ENCODE peak calls at places on chromosomes 3 and 15, in nine cellular contexts. P is lung; Z is GM12878; H is CD4-positive, alpha-beta T cell; N is small intestine; C is upper lobe of right lung; V is GM23248; Y is OCI-LY7; L is esophagus squamous epithelium. I is an unnamed sample. For H3K9me3, the result is how much of the 10 kb centered on the place peaks cover.

GRCh38 chr3:49713336-49714105 is 6.0 kb downstream of the AMIGO3 start:
- DNase-seq in Z (no peak), P (no peak), N (no peak), H (no peak), L (no peak), Y (no peak), V (no peak), C (peak), I (no peak)

GRCh38 chr15:79430901-79431635 is 1.1 kb upstream of the MINAR1 start:
- DNase-seq in H (no peak), N (no peak), Y (no peak), V (no peak), P (no peak), L (no peak), C (no peak), Z (no peak), I (no peak)

GRCh38 chr3:102512734-102513518 is 78.1 kb downstream of the ZPLD1 start:
- DNase-seq in H (no peak), C (no peak), P (no peak), N (no peak), Z (no peak), V (no peak), L (no peak), Y (no peak), I (no peak)

GRCh38 chr3:187747506-187747905 is 2.2 kb upstream of the BCL6 start:
- DNase-seq in Z (no peak), N (no peak), L (no peak), H (no peak), P (no peak), Y (peak), C (no peak), V (no peak), I (no peak)

GRCh38 chr3:33218446-33219174 is at the start of gene SUSD5:
- DNase-seq in C (peak), N (no peak), H (no peak), L (no peak), Y (no peak), Z (no peak), V (peak), P (no peak), I (no peak)

GRCh38 chr15:47431501-47431900 is 285.8 kb upstream of the SEMA6D start:
- DNase-seq in P (no peak), Y (no peak), V (peak), L (no peak), N (no peak), C (no peak), H (no peak), Z (no peak), I (no peak)

GRCh38 chr3:143559291-143559690 is 289.0 kb downstream of the SLC9A9 start:
- DNase-seq in Z (no peak), L (no peak), H (no peak), V (no peak), C (no peak), N (no peak), Y (no peak), P (no peak), I (no peak)

GRCh38 chr15:51331141-51331540 is 7.3 kb downstream of the CYP19A1 start:
- DNase-seq in N (no peak), C (no peak), P (no peak), L (no peak), Z (no peak), Y (no peak), H (no peak), V (no peak), I (no peak)

GRCh38 chr15:73620078-73620477 is 13.1 kb downstream of the NPTN start:
- DNase-seq in Z (no peak), H (no peak), N (no peak), V (no peak), C (no peak), L (no peak), P (no peak), Y (no peak), I (no peak)

GRCh38 chr3:44019736-44020135 is 221.9 kb upstream of the TOPAZ1 start:
- DNase-seq in N (no peak), C (no peak), P (no peak), Z (no peak), V (no peak), H (no peak), Y (no peak), L (no peak), I (no peak)

GRCh38 chr3:163056874-163057497 is 1560.4 kb downstream of the OTOL1 start:
- DNase-seq in P (peak), Y (peak), L (no peak), H (no peak), C (no peak), V (peak), Z (no peak), N (peak), I (no peak)

DNA sequence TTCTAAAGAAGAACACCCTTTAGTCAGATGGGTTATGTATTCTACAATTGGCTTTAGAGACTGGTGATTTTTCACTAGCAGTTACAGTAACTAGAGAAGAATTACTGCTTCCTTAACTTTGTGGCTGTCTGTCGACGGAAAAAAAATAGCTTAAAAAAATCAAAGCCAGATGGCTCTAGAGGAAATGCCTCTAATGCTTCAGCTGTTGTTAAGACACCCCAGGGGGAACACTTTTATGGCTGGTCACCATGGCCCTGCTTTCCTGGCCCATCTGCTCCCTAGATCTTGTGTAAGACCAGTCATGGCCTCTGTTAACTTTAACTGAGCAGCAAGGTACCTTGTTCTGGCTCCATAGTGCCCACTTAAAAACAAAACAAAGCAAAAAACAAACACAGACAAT is 198.6 kb upstream of the PLSCR5 start:
- DNase-seq in V (peak), H (no peak), L (no peak), Z (no peak), P (no peak), Y (no peak), C (no peak), N (no peak), I (no peak)
- H3K27ac ChIP-seq in V (peak), H (no peak), L (no peak), Z (no peak), P (no peak), Y (no peak), C (no peak), N (no peak), I (no peak)

DNA sequence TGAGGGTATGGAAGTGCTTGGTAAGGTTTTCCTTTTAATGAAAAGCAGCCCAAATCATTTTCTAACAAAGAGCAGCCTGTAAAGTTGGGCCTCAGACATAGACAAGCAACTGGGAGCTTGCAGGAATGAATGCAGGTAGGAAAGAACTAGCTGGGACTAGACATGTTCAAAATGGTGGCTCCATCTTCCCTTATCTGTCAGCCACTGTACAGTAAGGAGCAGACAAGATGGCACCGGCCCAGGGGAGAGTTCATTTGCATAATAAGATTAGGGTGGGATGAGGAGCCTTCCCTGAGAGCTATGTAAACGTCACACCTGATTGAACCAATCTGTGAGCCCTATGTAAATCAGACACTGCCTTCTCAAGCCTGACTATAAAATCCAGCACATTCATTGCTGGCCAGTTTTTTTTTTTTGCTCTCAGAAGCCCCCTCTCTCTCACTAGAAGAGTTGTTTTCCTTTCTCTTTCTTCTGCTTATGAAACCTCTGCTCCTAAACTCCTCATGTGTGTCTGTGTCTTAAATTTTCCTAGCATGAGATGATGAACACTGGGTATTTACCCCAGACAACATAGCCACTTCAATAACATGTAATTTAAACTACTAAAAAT is 59.8 kb upstream of the GK5 start:
- DNase-seq in P (no peak), H (no peak), Z (no peak), C (no peak), N (peak), L (no peak), Y (no peak), V (no peak), I (no peak)
- H3K9me3 ChIP-seq in P (under half), H (under half), Z (under half), C (under half), N (under half), L (under half), Y (under half), V (under half), I (under half)

GRCh38 chr15:29071193-29071906 is 185.6 kb downstream of the APBA2 start:
- DNase-seq in Z (no peak), N (no peak), C (peak), L (no peak), P (no peak), H (no peak), V (no peak), Y (no peak), I (no peak)

GRCh38 chr15:29072444-29072843 is 186.7 kb downstream of the APBA2 start:
- DNase-seq in Z (no peak), P (no peak), C (no peak), L (no peak), Y (no peak), N (no peak), H (no peak), V (no peak), I (no peak)

GRCh38 chr15:29074045-29074444 is 188.3 kb downstream of the APBA2 start:
- DNase-seq in Y (no peak), P (no peak), N (no peak), H (no peak), L (no peak), Z (no peak), C (no peak), V (no peak), I (no peak)

GRCh38 chr15:29070471-29071192 is 184.9 kb downstream of the APBA2 start:
- DNase-seq in V (no peak), H (no peak), N (no peak), P (no peak), Y (no peak), L (no peak), Z (no peak), C (peak), I (no peak)

DNA sequence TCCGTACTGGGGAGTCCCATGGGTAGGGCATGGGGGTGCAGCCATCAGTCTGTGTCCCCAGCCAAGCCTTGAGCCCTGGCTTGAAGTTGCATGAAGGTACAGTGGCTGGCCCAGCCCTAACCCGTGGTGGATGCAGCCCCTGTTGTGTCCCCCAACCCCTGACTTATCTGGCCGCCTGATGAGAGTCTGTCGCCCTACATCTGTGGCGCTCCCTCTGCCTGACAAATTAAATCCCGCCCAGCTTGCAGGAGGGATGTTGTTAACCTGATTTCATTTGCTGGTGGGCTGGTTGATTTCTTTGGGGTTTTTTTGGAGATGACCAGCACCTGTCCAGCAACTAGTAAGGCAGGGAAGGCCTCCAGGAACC is 186.1 kb downstream of the APBA2 start:
- DNase-seq in P (no peak), L (no peak), H (no peak), Z (no peak), V (no peak), Y (no peak), C (peak), N (no peak), I (no peak)
- H3K27ac ChIP-seq in P (no peak), L (no peak), H (no peak), Z (no peak), V (no peak), Y (no peak), C (no peak), N (no peak), I (no peak)

GRCh38 chr15:95684126-95684525 is 646.4 kb upstream of the NR2F2 start:
- DNase-seq in Z (no peak), N (no peak), P (no peak), C (no peak), L (no peak), H (no peak), V (no peak), Y (no peak), I (no peak)
- H3K9me3 ChIP-seq in Z (under half), N (under half), P (under half), C (under half), L (under half), H (under half), V (under half), Y (under half), I (under half)

DNA sequence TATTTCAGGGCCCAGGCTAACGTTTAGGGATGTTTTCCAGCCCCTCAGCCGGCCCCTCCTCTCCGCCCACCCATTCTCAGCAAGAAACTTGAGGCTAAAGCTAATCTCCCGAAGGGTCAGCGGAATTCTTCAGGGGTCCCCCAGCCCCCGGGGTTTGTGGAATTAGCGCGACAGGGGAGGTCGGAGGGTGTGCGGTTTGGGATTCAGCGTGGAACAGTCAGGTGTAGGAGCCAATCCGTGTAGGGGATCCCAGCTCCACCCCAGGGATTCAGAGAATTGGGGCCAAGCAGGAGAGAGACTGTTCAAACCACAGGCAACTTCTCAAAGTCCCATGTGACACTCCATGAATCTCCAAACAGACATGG is 1.7 kb downstream of the PTX3 start:
- DNase-seq in C (no peak), H (no peak), Z (no peak), L (no peak), N (no peak), V (peak), Y (no peak), P (no peak), I (no peak)
- H3K27ac ChIP-seq in C (no peak), H (no peak), Z (no peak), L (no peak), N (no peak), V (peak), Y (no peak), P (no peak), I (no peak)

GRCh38 chr3:188801393-188801792 is 370.4 kb upstream of the TPRG1 start:
- DNase-seq in V (peak), C (no peak), Y (no peak), N (no peak), H (no peak), P (no peak), Z (no peak), L (no peak), I (no peak)
- H3K9me3 ChIP-seq in V (under half), C (under half), Y (under half), N (under half), H (under half), P (under half), Z (under half), L (under half), I (under half)

GRCh38 chr3:73056365-73057150 is 4.9 kb upstream of the EBLN2 start:
- DNase-seq in C (no peak), Y (peak), N (peak), L (no peak), V (peak), Z (no peak), H (no peak), P (no peak), I (no peak)
- H3K27ac ChIP-seq in C (no peak), Y (no peak), N (no peak), L (no peak), V (peak), Z (no peak), H (no peak), P (no peak), I (no peak)

GRCh38 chr3:43017593-43018195 is 38.6 kb downstream of the GASK1A start:
- DNase-seq in H (no peak), Z (no peak), C (no peak), L (no peak), P (no peak), V (no peak), N (no peak), Y (no peak), I (no peak)

GRCh38 chr3:43017038-43017437 is 37.9 kb downstream of the GASK1A start:
- DNase-seq in P (no peak), Z (no peak), H (no peak), Y (no peak), C (no peak), V (no peak), N (no peak), L (no peak), I (no peak)

GRCh38 chr3:43016513-43016865 is 37.4 kb downstream of the GASK1A start:
- DNase-seq in L (no peak), P (no peak), V (no peak), Y (no peak), N (no peak), C (no peak), Z (no peak), H (no peak), I (no peak)

GRCh38 chr3:43022111-43022510 is 43.0 kb downstream of the GASK1A start:
- DNase-seq in P (no peak), H (no peak), N (no peak), C (no peak), L (no peak), Y (no peak), V (no peak), Z (no peak), I (no peak)

DNA sequence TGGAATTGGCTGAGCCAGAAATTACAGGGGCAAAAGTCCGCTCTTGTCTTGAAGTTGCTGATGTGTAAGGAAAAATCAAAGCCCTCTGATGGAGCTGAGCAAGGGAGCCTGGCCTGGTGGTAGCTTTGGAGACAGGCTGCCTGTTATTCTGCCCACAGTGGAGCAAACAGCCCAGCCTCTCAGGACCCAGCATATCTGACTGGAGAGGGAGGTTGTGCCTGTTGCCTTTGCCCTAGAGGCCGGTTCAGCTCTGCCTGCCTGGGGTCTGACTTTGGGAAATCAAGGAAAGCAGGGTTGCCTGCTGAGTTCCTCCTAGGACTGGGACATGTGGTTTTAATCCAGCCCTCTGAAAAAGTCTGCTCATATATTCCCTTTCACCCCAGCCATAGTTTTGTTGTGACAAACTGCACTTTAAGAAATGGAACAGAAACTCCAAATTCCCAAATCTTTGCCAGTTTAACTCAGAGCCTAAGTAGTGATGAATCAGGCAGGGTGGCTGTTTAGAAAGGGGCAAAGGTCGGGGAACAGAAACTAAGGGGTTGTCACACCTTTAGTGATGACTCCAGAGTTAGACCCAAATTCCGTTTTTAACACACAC is 40.2 kb downstream of the GASK1A start:
- DNase-seq in L (no peak), C (no peak), V (peak), N (no peak), Y (no peak), Z (no peak), P (no peak), H (no peak), I (peak)
- H3K9me3 ChIP-seq in L (under half), C (under half), V (under half), N (under half), Y (under half), Z (under half), P (under half), H (under half), I (under half)

GRCh38 chr3:57743511-57743910 is 12.6 kb upstream of the SLMAP start:
- DNase-seq in C (no peak), N (no peak), Z (no peak), P (no peak), Y (no peak), H (no peak), L (no peak), V (peak), I (no peak)

GRCh38 chr3:57749542-57749941 is 6.6 kb upstream of the SLMAP start:
- DNase-seq in Z (no peak), Y (no peak), N (peak), H (no peak), L (no peak), P (no peak), V (no peak), C (no peak), I (no peak)

GRCh38 chr3:57746156-57747125 is 9.7 kb upstream of the SLMAP start:
- DNase-seq in H (no peak), C (no peak), Y (no peak), L (no peak), V (peak), P (no peak), N (no peak), Z (no peak), I (no peak)

DNA sequence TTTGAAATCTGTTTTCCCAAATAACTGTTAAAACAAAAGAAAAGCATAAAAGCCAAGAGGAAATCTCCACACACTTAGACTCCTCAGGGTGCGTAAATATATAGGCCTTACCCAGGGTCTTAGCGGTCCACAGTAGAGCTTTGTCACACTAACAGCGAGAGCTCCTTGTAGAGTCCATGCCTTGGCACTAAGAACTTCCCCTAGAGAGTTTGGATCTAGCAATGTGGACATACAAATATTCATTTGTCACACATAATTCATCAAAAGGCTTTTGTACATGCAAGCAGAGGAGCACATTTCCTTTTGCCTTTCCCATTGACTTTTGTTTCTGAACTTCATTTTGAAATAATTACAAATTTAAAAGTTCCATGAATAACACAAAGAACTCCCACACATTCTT is 11.0 kb upstream of the SLMAP start:
- DNase-seq in C (no peak), P (no peak), H (no peak), N (no peak), Z (no peak), Y (no peak), L (no peak), V (no peak), I (no peak)
- H3K27ac ChIP-seq in C (no peak), P (no peak), H (no peak), N (no peak), Z (no peak), Y (no peak), L (no peak), V (no peak), I (no peak)